ENCODE peak calls at places on chromosomes 2 and 18, in ten cellular contexts. G is neural crest cell, E is gastrocnemius medialis, Q is tibial nerve, J is AG20443, T is ELF-1, K is EH, N is hepatic stellate cell, Y is iPS-NIHi11, P is SW480. O is an unnamed sample.

GRCh38 chr2:182240862-182241371 is 185.9 kb downstream of the PDE1A start:
- DNase-seq in G (peak; percentile 7), E (no peak), Q (no peak), J (peak; percentile 17), T (peak; percentile 8), K (peak; percentile 26), N (no peak), Y (peak; percentile 52), P (peak; percentile 13), O (no peak)

GRCh38 chr2:149036507-149037293 is 1.8 kb upstream of the LYPD6B start:
- DNase-seq in G (no peak), E (no peak), Q (no peak), J (no peak), T (no peak), K (no peak), N (no peak), Y (no peak), P (no peak), O (peak; percentile 69)

GRCh38 chr2:68060652-68061051 is 2.2 kb downstream of the C1D start:
- DNase-seq in G (no peak), E (no peak), Q (no peak), J (no peak), T (no peak), K (no peak), N (no peak), Y (no peak), P (no peak), O (no peak)

GRCh38 chr2:237600205-237600846 is 9.8 kb upstream of the RAB17 start:
- DNase-seq in G (no peak), E (peak; percentile 82), Q (no peak), J (peak; percentile 83), T (peak; percentile 84), K (peak; percentile 80), N (peak; percentile 81), Y (no peak), P (no peak), O (peak; percentile 45)

GRCh38 chr2:135694711-135695110 is 46.9 kb upstream of the UBXN4 start:
- DNase-seq in G (no peak), E (no peak), Q (no peak), J (peak; percentile 8), T (no peak), K (peak; percentile 17), N (no peak), Y (no peak), P (no peak), O (no peak)

GRCh38 chr2:82084679-82085392 is 1780.3 kb upstream of the LRRTM1 start:
- DNase-seq in G (no peak), E (no peak), Q (no peak), J (no peak), T (no peak), K (no peak), N (no peak), Y (no peak), P (no peak), O (no peak)

GRCh38 chr2:189629553-189630453 is 31.5 kb upstream of the ASNSD1 start:
- DNase-seq in G (no peak), E (no peak), Q (no peak), J (peak; percentile 21), T (no peak), K (peak; percentile 41), N (peak; percentile 18), Y (no peak), P (no peak), O (no peak)

GRCh38 chr18:6609882-6610281 is 119.6 kb upstream of the ARHGAP28 start:
- DNase-seq in G (no peak), E (no peak), Q (no peak), J (no peak), T (no peak), K (no peak), N (no peak), Y (no peak), P (no peak), O (no peak)

GRCh38 chr2:46689993-46690392 is 210.6 kb downstream of the TMEM247 start:
- DNase-seq in G (no peak), E (no peak), Q (no peak), J (no peak), T (no peak), K (peak; percentile 94), N (no peak), Y (no peak), P (no peak), O (no peak)

GRCh38 chr2:15059870-15060617 is 427.5 kb downstream of the LRATD1 start:
- DNase-seq in G (no peak), E (no peak), Q (no peak), J (no peak), T (no peak), K (no peak), N (no peak), Y (no peak), P (no peak), O (no peak)

GRCh38 chr18:54284967-54285785 is 15.9 kb downstream of the POLI start:
- DNase-seq in G (no peak), E (no peak), Q (no peak), J (peak; percentile 87), T (no peak), K (peak; percentile 72), N (peak; percentile 41), Y (no peak), P (no peak), O (no peak)

GRCh38 chr2:149994057-149994728 is 406.6 kb upstream of the MMADHC start:
- DNase-seq in G (no peak), E (no peak), Q (no peak), J (peak; percentile 72), T (peak; percentile 3), K (peak; percentile 83), N (no peak), Y (peak; percentile 34), P (peak; percentile 96), O (peak; percentile 91)

GRCh38 chr2:224143521-224143920 is 104.4 kb upstream of the SERPINE2 start:
- DNase-seq in G (no peak), E (no peak), Q (no peak), J (no peak), T (no peak), K (no peak), N (no peak), Y (no peak), P (no peak), O (no peak)

GRCh38 chr2:9029721-9030120 is 26.2 kb upstream of the MBOAT2 start:
- DNase-seq in G (no peak), E (no peak), Q (no peak), J (no peak), T (no peak), K (no peak), N (no peak), Y (no peak), P (no peak), O (no peak)

GRCh38 chr2:228526687-228527086 is 345.2 kb upstream of the SPHKAP start:
- DNase-seq in G (no peak), E (no peak), Q (no peak), J (no peak), T (no peak), K (no peak), N (no peak), Y (no peak), P (no peak), O (no peak)

O was measured in lower leg skin.